ENCODE peak calls at places on chromosomes 4 and X, in four cellular contexts. R is aorta, J is spleen, K is right cardiac atrium. N is an unnamed sample.
A peak's percentile ranks its signal among the peaks of the same experiment; 100 is the strongest.

GRCh38 chrX:79162076-79162475 is 17.6 kb downstream of the GPR174 start:
- DNase-seq in K (no peak), R (no peak), J (no peak), N (no peak)

GRCh38 chrX:47456080-47456479 is 26.9 kb downstream of the ZNF41 start:
- DNase-seq in K (peak; percentile 60), R (no peak), J (no peak), N (no peak)

GRCh38 chr4:61462451-61463326 is 262.6 kb downstream of the ADGRL3 start:
- DNase-seq in R (no peak), K (no peak), J (no peak), N (no peak)

GRCh38 chr4:102089850-102090621 is 255.2 kb downstream of the SLC39A8 start:
- DNase-seq in J (no peak), R (no peak), K (no peak), N (no peak)

GRCh38 chr4:47065099-47065498 is 33.7 kb downstream of the GABRB1 start:
- DNase-seq in R (no peak), K (no peak), J (no peak), N (no peak)

GRCh38 chr4:89915151-89915550 is 20.5 kb downstream of the MMRN1 start:
- DNase-seq in K (no peak), R (no peak), J (no peak), N (no peak)

GRCh38 chr4:53313510-53313909 is 52.4 kb downstream of the SCFD2 start:
- DNase-seq in R (no peak), K (no peak), J (no peak), N (no peak)

GRCh38 chr4:137968956-137969709 is 273.0 kb downstream of the SLC7A11 start:
- DNase-seq in R (no peak), J (no peak), K (no peak), N (peak; percentile 68)

GRCh38 chrX:66698273-66699204 is 59.7 kb upstream of the EDA2R start:
- DNase-seq in R (no peak), K (no peak), J (no peak), N (no peak)

GRCh38 chr4:42234817-42235216 is 82.4 kb upstream of the BEND4 start:
- DNase-seq in J (no peak), K (no peak), R (no peak), N (no peak)

GRCh38 chrX:10512741-10513140 is 107.6 kb downstream of the MID1 start:
- DNase-seq in K (no peak), R (no peak), J (no peak), N (no peak)

GRCh38 chrX:39809326-39809725 is 288.4 kb downstream of the BCOR start:
- DNase-seq in K (no peak), J (no peak), R (no peak), N (peak; percentile 85)

GRCh38 chr4:25531272-25531671 is 124.4 kb upstream of the SLC34A2 start:
- DNase-seq in R (no peak), K (no peak), J (no peak), N (peak; percentile 8)

DNA sequence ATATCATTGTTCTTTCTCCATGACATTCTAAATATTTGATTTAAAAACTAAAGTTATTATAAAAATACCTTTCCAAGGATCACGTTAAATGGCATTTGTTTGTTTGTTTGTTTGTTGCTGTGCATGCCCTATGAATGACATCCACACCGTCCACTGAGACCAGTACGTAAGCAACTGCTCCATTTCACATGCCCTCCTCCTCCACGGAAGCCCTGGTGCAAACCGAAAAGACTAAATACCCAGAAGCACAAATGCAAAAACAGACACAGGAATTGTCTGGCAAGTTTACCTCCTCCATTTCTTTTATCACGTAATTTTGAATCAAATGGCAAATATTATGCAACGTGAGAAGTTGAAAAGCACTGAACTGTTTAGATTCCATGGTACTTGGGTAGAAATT is 23.6 kb downstream of the IRF2 start:
- DNase-seq in R (no peak), K (no peak), J (no peak), N (peak; percentile 40)
- H3K27ac ChIP-seq in R (peak overlapping the region; percentile 17), K (no peak overlapping the region), J (peak overlapping the region; percentile 88), N (peak overlapping the region; percentile 69)

DNA sequence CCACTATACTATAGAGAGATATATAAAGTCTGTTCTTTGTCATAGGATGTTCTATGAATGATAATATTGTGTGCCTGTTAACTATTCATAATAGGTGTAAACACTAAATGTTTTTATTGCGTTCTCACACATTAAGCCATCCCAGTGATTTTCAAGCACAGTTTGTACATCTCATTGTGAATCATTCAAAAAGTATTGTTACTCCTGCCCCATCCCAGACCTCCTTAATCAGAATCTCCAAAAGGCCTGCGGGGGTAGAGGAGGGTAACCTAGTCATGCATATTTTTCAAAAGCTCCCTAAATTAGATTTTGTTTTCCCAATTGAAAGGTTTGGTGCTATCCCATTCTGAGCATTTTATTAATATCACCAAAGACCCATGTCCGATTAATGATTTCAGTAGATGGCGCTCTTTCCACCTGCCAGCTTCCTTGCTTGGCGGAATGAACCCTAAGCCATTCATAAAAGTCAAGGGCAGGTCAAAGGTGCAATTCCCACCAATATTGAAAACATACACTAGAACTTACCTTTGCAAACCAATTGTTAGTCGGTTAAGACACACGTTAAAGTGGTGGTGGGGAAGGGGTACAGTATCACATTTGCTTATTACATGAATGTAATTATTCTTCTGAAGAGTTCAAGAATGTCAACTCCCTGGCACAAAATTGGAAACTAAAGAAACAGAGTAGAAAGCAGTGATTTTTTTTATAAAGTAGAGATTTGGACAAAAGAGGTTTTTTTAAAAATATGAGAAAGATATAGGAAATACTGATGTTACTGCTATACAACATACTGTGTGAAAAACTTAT is 5.8 kb upstream of the TET2 start:
- DNase-seq in J (no peak), R (no peak), K (no peak), N (peak; percentile 50)
- H3K4me1 ChIP-seq in J (peaks cover 18% of the 10 kb centered on the region), R (no peaks in the 10 kb centered on the region), K (peaks cover under 1% of the 10 kb centered on the region), N (peaks cover 14% of the 10 kb centered on the region)

GRCh38 chrX:154366666-154367055 is 7.8 kb downstream of the FLNA start:
- DNase-seq in R (no peak), K (peak; percentile 80), J (no peak), N (peak; percentile 34)

GRCh38 chrX:154365997-154366665 is 8.3 kb downstream of the FLNA start:
- DNase-seq in J (no peak), R (no peak), K (no peak), N (no peak)

GRCh38 chrX:154367474-154368308 is 6.7 kb downstream of the FLNA start:
- DNase-seq in J (no peak), K (no peak), R (no peak), N (no peak)

GRCh38 chrX:154363706-154364439 is 10.6 kb downstream of the FLNA start:
- DNase-seq in R (no peak), K (no peak), J (no peak), N (no peak)

DNA sequence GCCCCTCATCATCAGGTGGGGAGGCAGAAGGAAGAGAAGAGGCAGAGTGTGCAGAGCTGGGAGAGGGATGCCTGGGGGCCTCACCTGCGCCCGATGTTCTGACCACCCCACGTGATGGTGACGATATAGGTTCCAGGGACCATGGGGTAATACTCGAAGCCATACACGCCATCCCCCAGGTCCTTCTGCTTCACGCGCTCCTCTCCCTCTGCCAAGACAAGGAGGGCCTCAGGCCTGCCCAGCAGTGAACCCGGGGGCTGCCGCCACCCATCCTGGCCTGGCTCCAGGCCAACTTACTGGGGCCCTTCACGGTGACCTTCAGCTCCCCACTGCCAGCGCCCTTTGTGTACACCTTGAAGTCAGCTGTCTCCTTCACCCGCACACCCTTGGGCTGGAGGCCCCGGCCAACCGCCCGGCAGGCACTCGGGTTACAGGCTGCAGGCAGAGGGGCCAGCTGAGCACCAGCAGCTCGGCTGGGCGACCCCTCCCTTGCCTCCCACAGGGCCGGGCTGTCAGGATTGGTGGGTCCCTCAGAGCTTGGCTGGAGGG is 9.3 kb downstream of the FLNA start:
- DNase-seq in J (no peak), R (no peak), K (no peak), N (no peak)
- H3K27ac ChIP-seq in J (peak overlapping the region; percentile 94), R (no peak overlapping the region), K (peak overlapping the region; percentile 30), N (no peak overlapping the region)

GRCh38 chrX:150146271-150146888 is 208.1 kb upstream of the EOLA2 start:
- DNase-seq in R (no peak), J (no peak), K (no peak), N (no peak)

GRCh38 chrX:150148749-150149672 is 210.7 kb upstream of the EOLA2 start:
- DNase-seq in K (no peak), J (no peak), R (no peak), N (peak; percentile 50)

GRCh38 chrX:150143721-150144440 is 205.6 kb upstream of the EOLA2 start:
- DNase-seq in J (no peak), R (no peak), K (no peak), N (no peak)
- H3K4me1 ChIP-seq in J (no peaks in the 10 kb centered on the region), R (no peaks in the 10 kb centered on the region), K (peaks cover 2% of the 10 kb centered on the region), N (no peaks in the 10 kb centered on the region)

GRCh38 chr4:176443646-176444409 is 124.1 kb downstream of the SPCS3 start:
- DNase-seq in J (no peak), R (no peak), K (no peak), N (peak; percentile 44)
- H3K27ac ChIP-seq in J (no peak overlapping the region), R (no peak overlapping the region), K (no peak overlapping the region), N (peak overlapping the region; percentile 59)

GRCh38 chr4:77002321-77002720 is 52.8 kb downstream of the SEPTIN11 start:
- DNase-seq in R (no peak), J (no peak), K (no peak), N (no peak)

GRCh38 chr4:77006753-77007355 is 57.3 kb downstream of the SEPTIN11 start:
- DNase-seq in J (no peak), R (no peak), K (no peak), N (peak; percentile 36)

GRCh38 chr4:77002721-77003120 is 53.2 kb downstream of the SEPTIN11 start:
- DNase-seq in J (no peak), K (no peak), R (no peak), N (no peak)

GRCh38 chr4:77001907-77002306 is 52.4 kb downstream of the SEPTIN11 start:
- DNase-seq in J (no peak), R (no peak), K (no peak), N (peak; percentile 76)

DNA sequence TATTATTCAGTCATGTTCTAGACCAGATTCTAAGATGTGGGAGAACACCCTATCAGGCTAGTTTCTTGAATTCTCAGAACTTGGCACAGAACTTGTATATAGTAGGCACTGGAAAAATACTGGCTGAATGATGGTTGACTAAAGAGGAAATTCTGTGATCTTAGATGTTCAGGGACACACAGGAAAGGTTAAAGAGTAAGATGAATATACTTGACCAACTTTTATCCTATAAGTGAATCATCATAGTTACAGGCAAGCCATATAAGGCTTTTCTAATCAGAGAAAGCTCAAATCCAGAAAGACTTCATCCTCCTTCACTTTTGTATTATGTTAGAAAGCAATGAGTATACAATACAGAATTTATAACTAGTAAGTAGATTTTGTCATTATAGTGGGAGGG is 53.8 kb downstream of the SEPTIN11 start:
- DNase-seq in J (no peak), K (no peak), R (no peak), N (no peak)
- H3K4me1 ChIP-seq in J (peaks cover 37% of the 10 kb centered on the region), K (peaks cover 12% of the 10 kb centered on the region), R (peaks cover 12% of the 10 kb centered on the region), N (peaks cover 72% of the 10 kb centered on the region)

N was measured in GM23248.